ENCODE peak calls at places on chromosome 1, in nine cellular contexts. One of them, this sample, is unnamed.

GRCh38 chr1:236143104-236143948 is 987 bp downstream of the GPR137B start:
- DNase-seq in left ventricle myocardium superior: no peak
- DNase-seq in G401: peak; percentile 51
- DNase-seq in stimulated activated CD4-positive, alpha-beta T cell treated with anti-CD3 and anti-CD28 coated beads, Interleukin-1b, Interleukin-23, amount 100 ng/mL, for 1 hour: no peak
- DNase-seq in PC-9: no peak
- DNase-seq in cardiac fibroblast: peak; percentile 67
- DNase-seq in EL: peak; percentile 61
- DNase-seq in neural crest cell: peak; percentile 10
- DNase-seq in RPMI7951: peak; percentile 48
- DNase-seq in this sample: no peak

GRCh38 chr1:35851175-35851869 is 31.7 kb upstream of the AGO1 start:
- DNase-seq in left ventricle myocardium superior: no peak
- DNase-seq in G401: peak; percentile 90
- DNase-seq in stimulated activated CD4-positive, alpha-beta T cell treated with anti-CD3 and anti-CD28 coated beads, Interleukin-1b, Interleukin-23, amount 100 ng/mL, for 1 hour: no peak
- DNase-seq in PC-9: no peak
- DNase-seq in cardiac fibroblast: peak; percentile 81
- DNase-seq in EL: no peak
- DNase-seq in neural crest cell: no peak
- DNase-seq in RPMI7951: no peak
- DNase-seq in this sample: no peak

GRCh38 chr1:192983349-192983980 is 75.7 kb downstream of the UCHL5 start:
- DNase-seq in left ventricle myocardium superior: no peak
- DNase-seq in G401: no peak
- DNase-seq in stimulated activated CD4-positive, alpha-beta T cell treated with anti-CD3 and anti-CD28 coated beads, Interleukin-1b, Interleukin-23, amount 100 ng/mL, for 1 hour: no peak
- DNase-seq in PC-9: no peak
- DNase-seq in cardiac fibroblast: no peak
- DNase-seq in EL: no peak
- DNase-seq in neural crest cell: no peak
- DNase-seq in RPMI7951: no peak
- DNase-seq in this sample: no peak

GRCh38 chr1:31926846-31927660 is 11.1 kb downstream of the PTP4A2 start:
- DNase-seq in left ventricle myocardium superior: no peak
- DNase-seq in G401: no peak
- DNase-seq in stimulated activated CD4-positive, alpha-beta T cell treated with anti-CD3 and anti-CD28 coated beads, Interleukin-1b, Interleukin-23, amount 100 ng/mL, for 1 hour: no peak
- DNase-seq in PC-9: no peak
- DNase-seq in cardiac fibroblast: no peak
- DNase-seq in EL: no peak
- DNase-seq in neural crest cell: no peak
- DNase-seq in RPMI7951: no peak
- DNase-seq in this sample: no peak

GRCh38 chr1:209411491-209411929 is 172.0 kb upstream of the CAMK1G start:
- DNase-seq in left ventricle myocardium superior: no peak
- DNase-seq in G401: peak; percentile 32
- DNase-seq in stimulated activated CD4-positive, alpha-beta T cell treated with anti-CD3 and anti-CD28 coated beads, Interleukin-1b, Interleukin-23, amount 100 ng/mL, for 1 hour: no peak
- DNase-seq in PC-9: no peak
- DNase-seq in cardiac fibroblast: peak; percentile 55
- DNase-seq in EL: peak; percentile 54
- DNase-seq in neural crest cell: no peak
- DNase-seq in RPMI7951: no peak
- DNase-seq in this sample: no peak

GRCh38 chr1:244778356-244778755 is 57.1 kb upstream of the COX20 start:
- DNase-seq in left ventricle myocardium superior: no peak
- DNase-seq in G401: no peak
- DNase-seq in stimulated activated CD4-positive, alpha-beta T cell treated with anti-CD3 and anti-CD28 coated beads, Interleukin-1b, Interleukin-23, amount 100 ng/mL, for 1 hour: no peak
- DNase-seq in PC-9: no peak
- DNase-seq in cardiac fibroblast: peak; percentile 44
- DNase-seq in EL: peak; percentile 80
- DNase-seq in neural crest cell: no peak
- DNase-seq in RPMI7951: peak; percentile 69
- DNase-seq in this sample: no peak

GRCh38 chr1:221573727-221574126 is 168.2 kb downstream of the DUSP10 start:
- DNase-seq in left ventricle myocardium superior: peak; percentile 69
- DNase-seq in G401: no peak
- DNase-seq in stimulated activated CD4-positive, alpha-beta T cell treated with anti-CD3 and anti-CD28 coated beads, Interleukin-1b, Interleukin-23, amount 100 ng/mL, for 1 hour: no peak
- DNase-seq in PC-9: no peak
- DNase-seq in cardiac fibroblast: peak; percentile 19
- DNase-seq in EL: no peak
- DNase-seq in neural crest cell: no peak
- DNase-seq in RPMI7951: peak; percentile 8
- DNase-seq in this sample: no peak

GRCh38 chr1:101207891-101208290 is 28.9 kb upstream of the S1PR1 start:
- DNase-seq in left ventricle myocardium superior: no peak
- DNase-seq in G401: peak; percentile 60
- DNase-seq in stimulated activated CD4-positive, alpha-beta T cell treated with anti-CD3 and anti-CD28 coated beads, Interleukin-1b, Interleukin-23, amount 100 ng/mL, for 1 hour: no peak
- DNase-seq in PC-9: no peak
- DNase-seq in cardiac fibroblast: no peak
- DNase-seq in EL: no peak
- DNase-seq in neural crest cell: no peak
- DNase-seq in RPMI7951: no peak
- DNase-seq in this sample: peak; percentile 4

GRCh38 chr1:244176201-244176600 is 125.1 kb downstream of the ZBTB18 start:
- DNase-seq in left ventricle myocardium superior: no peak
- DNase-seq in G401: no peak
- DNase-seq in stimulated activated CD4-positive, alpha-beta T cell treated with anti-CD3 and anti-CD28 coated beads, Interleukin-1b, Interleukin-23, amount 100 ng/mL, for 1 hour: no peak
- DNase-seq in PC-9: no peak
- DNase-seq in cardiac fibroblast: no peak
- DNase-seq in EL: no peak
- DNase-seq in neural crest cell: no peak
- DNase-seq in RPMI7951: no peak
- DNase-seq in this sample: no peak

GRCh38 chr1:119429687-119430086 is 14.7 kb downstream of the HSD3B2 start:
- DNase-seq in left ventricle myocardium superior: no peak
- DNase-seq in G401: no peak
- DNase-seq in stimulated activated CD4-positive, alpha-beta T cell treated with anti-CD3 and anti-CD28 coated beads, Interleukin-1b, Interleukin-23, amount 100 ng/mL, for 1 hour: no peak
- DNase-seq in PC-9: no peak
- DNase-seq in cardiac fibroblast: no peak
- DNase-seq in EL: no peak
- DNase-seq in neural crest cell: no peak
- DNase-seq in RPMI7951: no peak
- DNase-seq in this sample: no peak

This sample was measured in caudate nucleus.